ENCODE peak calls at places on chromosomes 11 and 22, in nine cellular contexts. K, C, T, W, I, E, Q, Y and V are unnamed samples.

GRCh38 chr22:26394787-26395186 is 34.3 kb upstream of the ASPHD2 start:
- DNase-seq in K (no peak), C (peak), T (no peak), W (no peak), I (no peak), E (no peak), Q (no peak), Y (no peak), V (no peak)

GRCh38 chr22:39664485-39665200 is 94.1 kb downstream of the CACNA1I start:
- DNase-seq in K (no peak), C (no peak), T (no peak), W (no peak), I (no peak), E (no peak), Q (no peak), Y (peak), V (peak)

GRCh38 chr11:75142714-75143419 is 8.0 kb upstream of the SLCO2B1 start:
- DNase-seq in K (peak), C (no peak), T (peak), W (peak), I (peak), E (peak), Q (peak), Y (no peak), V (peak)

GRCh38 chr11:19728436-19728835 is 15.8 kb downstream of the NAV2 start:
- DNase-seq in K (peak), C (no peak), T (no peak), W (peak), I (no peak), E (no peak), Q (no peak), Y (no peak), V (no peak)

GRCh38 chr11:111452146-111452545 is 60.0 kb downstream of the BTG4 start:
- DNase-seq in K (peak), C (no peak), T (no peak), W (no peak), I (no peak), E (no peak), Q (no peak), Y (no peak), V (no peak)

GRCh38 chr11:68854273-68854958 is 12.7 kb upstream of the CPT1A start:
- DNase-seq in K (no peak), C (no peak), T (no peak), W (no peak), I (no peak), E (peak), Q (no peak), Y (no peak), V (no peak)

GRCh38 chr22:37377927-37378326 is 49.4 kb downstream of the ELFN2 start:
- DNase-seq in K (no peak), C (no peak), T (no peak), W (no peak), I (no peak), E (no peak), Q (no peak), Y (no peak), V (no peak)

GRCh38 chr11:120746836-120747609 is 235.5 kb downstream of the GRIK4 start:
- DNase-seq in K (peak), C (peak), T (no peak), W (no peak), I (no peak), E (no peak), Q (no peak), Y (no peak), V (no peak)

GRCh38 chr11:7964873-7965272 is 374 bp downstream of the NLRP10 start:
- DNase-seq in K (peak), C (no peak), T (no peak), W (no peak), I (no peak), E (no peak), Q (no peak), Y (no peak), V (no peak)

GRCh38 chr11:61695917-61696316 is 15.7 kb downstream of the DAGLA start:
- DNase-seq in K (peak), C (no peak), T (peak), W (peak), I (peak), E (peak), Q (peak), Y (no peak), V (peak)

GRCh38 chr11:72069787-72070251 is 10.5 kb downstream of the NUMA1 start:
- DNase-seq in K (peak), C (no peak), T (peak), W (peak), I (peak), E (peak), Q (peak), Y (no peak), V (no peak)

GRCh38 chr11:79116600-79116999 is 324.2 kb downstream of the TENM4 start:
- DNase-seq in K (no peak), C (no peak), T (no peak), W (no peak), I (no peak), E (no peak), Q (no peak), Y (no peak), V (no peak)

GRCh38 chr11:23789938-23790371 is 706.9 kb upstream of the LUZP2 start:
- DNase-seq in K (peak), C (no peak), T (no peak), W (no peak), I (no peak), E (no peak), Q (no peak), Y (no peak), V (no peak)

GRCh38 chr11:1783725-1784529 is 20.2 kb upstream of the CTSD start:
- DNase-seq in K (no peak), C (no peak), T (no peak), W (no peak), I (no peak), E (no peak), Q (no peak), Y (no peak), V (no peak)

GRCh38 chr11:92424281-92424680 is 199.7 kb downstream of the FAT3 start:
- DNase-seq in K (no peak), C (no peak), T (no peak), W (no peak), I (peak), E (no peak), Q (no peak), Y (no peak), V (no peak)

GRCh38 chr22:27139935-27140493 is 482.6 kb downstream of the MIAT start:
- DNase-seq in K (peak), C (peak), T (no peak), W (no peak), I (peak), E (no peak), Q (peak), Y (no peak), V (no peak)

GRCh38 chr22:27995801-27996528 is 76.9 kb upstream of the PITPNB start:
- DNase-seq in K (no peak), C (no peak), T (no peak), W (peak), I (no peak), E (peak), Q (no peak), Y (no peak), V (no peak)

GRCh38 chr11:36142439-36142838 is 146.8 kb downstream of the COMMD9 start:
- DNase-seq in K (no peak), C (peak), T (no peak), W (no peak), I (no peak), E (no peak), Q (no peak), Y (no peak), V (no peak)

GRCh38 chr22:24159650-24160049 is 21.6 kb upstream of the SUSD2 start:
- DNase-seq in K (no peak), C (no peak), T (no peak), W (no peak), I (no peak), E (no peak), Q (no peak), Y (no peak), V (no peak)

GRCh38 chr11:96111308-96111707 is 187.4 kb upstream of the MTMR2 start:
- DNase-seq in K (no peak), C (no peak), T (no peak), W (no peak), I (no peak), E (no peak), Q (no peak), Y (no peak), V (no peak)

GRCh38 chr11:31804439-31805036 is 6.6 kb downstream of the PAX6 start:
- DNase-seq in K (no peak), C (no peak), T (no peak), W (no peak), I (no peak), E (no peak), Q (no peak), Y (peak), V (no peak)